ENCODE peak calls at places on chromosome 21, in nine cellular contexts. C is T follicular helper cell; J is epithelial cell of prostate; Y is HTR-8/SVneo; Q is IMR-90; G is kidney glomerular epithelial cell; P is testis; S is adipocyte; Z is CD8-positive, alpha-beta memory T cell. O is an unnamed sample.

GRCh38 chr21:45372732-45373355 is 32.1 kb upstream of the COL18A1 start:
- DNase-seq in Q (peak), J (peak), S (no peak), G (peak), C (no peak), Z (no peak), P (no peak), Y (no peak), O (no peak)

GRCh38 chr21:41475714-41476405 is 32.1 kb downstream of the TMPRSS2 start:
- DNase-seq in P (no peak), J (no peak), Y (no peak), C (no peak), Z (no peak), S (no peak), G (no peak), Q (no peak), O (no peak)

GRCh38 chr21:25836396-25836795 is 101.6 kb downstream of the GABPA start:
- DNase-seq in Z (no peak), S (peak), J (no peak), C (no peak), Y (no peak), Q (no peak), G (no peak), P (no peak), O (no peak)

GRCh38 chr21:46269466-46269865 is 15.9 kb downstream of the MCM3AP start:
- DNase-seq in C (no peak), J (no peak), S (no peak), G (peak), P (no peak), Z (no peak), Y (no peak), Q (no peak), O (no peak)

GRCh38 chr21:28177008-28177603 is 815.6 kb downstream of the LTN1 start:
- DNase-seq in P (peak), Z (no peak), S (no peak), Y (no peak), G (no peak), C (no peak), J (no peak), Q (peak), O (no peak)

GRCh38 chr21:36134820-36135390 is at the start of gene CBR3:
- DNase-seq in C (peak), Y (peak), G (no peak), S (peak), Q (peak), Z (peak), P (peak), J (no peak), O (peak)

GRCh38 chr21:36082140-36082742 is 12.4 kb downstream of the CBR1 start:
- DNase-seq in J (no peak), Z (no peak), P (no peak), Y (no peak), Q (peak), C (no peak), G (no peak), S (no peak), O (no peak)

GRCh38 chr21:28136687-28137086 is 856.0 kb downstream of the LTN1 start:
- DNase-seq in G (no peak), Q (no peak), P (no peak), Y (no peak), J (no peak), Z (no peak), C (no peak), S (no peak), O (no peak)

GRCh38 chr21:44836666-44837471 is 19.0 kb upstream of the SUMO3 start:
- DNase-seq in Z (no peak), Y (peak), C (no peak), S (peak), Q (no peak), P (peak), J (peak), G (no peak), O (no peak)

GRCh38 chr21:41111681-41112080 is 56.3 kb upstream of the BACE2 start:
- DNase-seq in Q (no peak), Z (no peak), G (no peak), Y (no peak), S (no peak), J (no peak), C (no peak), P (no peak), O (no peak)

GRCh38 chr21:9839011-9839661 is 682.2 kb upstream of the TPTE start:
- DNase-seq in P (peak), Z (no peak), C (no peak), J (no peak), Y (no peak), Q (no peak), S (no peak), G (no peak), O (peak)

GRCh38 chr21:21921410-21922232 is 923.4 kb downstream of the NCAM2 start:
- DNase-seq in Z (no peak), S (peak), P (no peak), Y (peak), C (no peak), G (no peak), J (no peak), Q (peak), O (no peak)

GRCh38 chr21:41112740-41113692 is 54.9 kb upstream of the BACE2 start:
- DNase-seq in P (no peak), Z (no peak), C (no peak), S (peak), G (no peak), Y (peak), J (peak), Q (peak), O (no peak)

GRCh38 chr21:42031816-42032215 is 21.7 kb upstream of the ZBTB21 start:
- DNase-seq in G (no peak), Z (no peak), Y (no peak), J (no peak), C (no peak), S (no peak), P (no peak), Q (no peak), O (no peak)